ENCODE peak calls at places on chromosomes 16 and 17, in four cellular contexts. G is GM10248, S is EL, D is upper lobe of right lung. R is an unnamed sample.
A peak's percentile ranks its signal among the peaks of the same experiment; 100 is the strongest.

GRCh38 chr16:69179255-69180010 is 7.5 kb upstream of the SNTB2 start:
- DNase-seq in G (no peak), S (peak; percentile 88), D (no peak), R (peak; percentile 53)

GRCh38 chr16:52799149-52799548 is 252.2 kb upstream of the TOX3 start:
- DNase-seq in G (no peak), S (no peak), D (no peak), R (no peak)

GRCh38 chr17:1493291-1493980 is 950 bp upstream of the MYO1C start:
- DNase-seq in G (no peak), S (no peak), D (peak; percentile 76), R (no peak)

GRCh38 chr17:76537288-76537577 is 276 bp downstream of the CYGB start:
- DNase-seq in G (no peak), S (no peak), D (peak; percentile 77), R (no peak)

GRCh38 chr17:38873646-38874380 is 4.0 kb downstream of the LASP1 start:
- DNase-seq in G (no peak), S (no peak), D (no peak), R (no peak)

GRCh38 chr16:53061701-53062159 is 6.9 kb downstream of the CHD9 start:
- DNase-seq in G (peak; percentile 78), S (no peak), D (peak; percentile 77), R (no peak)

GRCh38 chr17:41965694-41966375 is 760 bp upstream of the CNP start:
- DNase-seq in G (peak; percentile 77), S (peak; percentile 49), D (peak; percentile 87), R (peak; percentile 95)

GRCh38 chr16:69276143-69277115 is 34.7 kb upstream of the VPS4A start:
- DNase-seq in G (no peak), S (peak; percentile 97), D (no peak), R (no peak)

GRCh38 chr16:84754353-84754856 is 54.6 kb downstream of the USP10 start:
- DNase-seq in G (peak; percentile 74), S (peak; percentile 85), D (no peak), R (peak; percentile 84)

GRCh38 chr16:27544671-27545070 is 5.0 kb downstream of the GTF3C1 start:
- DNase-seq in G (no peak), S (no peak), D (no peak), R (no peak)

GRCh38 chr17:43327421-43327820 is 71.4 kb upstream of the ARL4D start:
- DNase-seq in G (no peak), S (peak; percentile 50), D (no peak), R (no peak)

GRCh38 chr17:67276075-67276474 is 31.1 kb upstream of the HELZ start:
- DNase-seq in G (no peak), S (no peak), D (no peak), R (no peak)

GRCh38 chr17:16477255-16477654 is 14.7 kb downstream of the LRRC75A start:
- DNase-seq in G (no peak), S (peak; percentile 94), D (no peak), R (peak; percentile 35)

GRCh38 chr17:20189322-20189721 is 180.2 kb downstream of the SPECC1 start:
- DNase-seq in G (no peak), S (peak; percentile 47), D (no peak), R (peak; percentile 79)

R was measured in mammary epithelial cell.